ENCODE peak calls at places on chromosome 19, in four cellular contexts. One of them, this sample, is unnamed.

GRCh38 chr19:17777840-17778620 is 16.9 kb upstream of the B3GNT3 start:
- DNase-seq in keratinocyte: no peak
- DNase-seq in pancreas: peak; percentile 55
- DNase-seq in tibial artery: peak; percentile 73
- DNase-seq in this sample: no peak

GRCh38 chr19:48123907-48124675 is 13.5 kb upstream of the PLA2G4C start:
- DNase-seq in keratinocyte: peak; percentile 83
- DNase-seq in pancreas: no peak
- DNase-seq in tibial artery: no peak
- DNase-seq in this sample: peak; percentile 40

GRCh38 chr19:22515435-22515834 is 93.3 kb upstream of the ZNF98 start:
- DNase-seq in tibial artery: no peak
- DNase-seq in pancreas: no peak
- DNase-seq in keratinocyte: no peak
- DNase-seq in this sample: no peak

GRCh38 chr19:50909240-50910070 is 1.7 kb downstream of the KLK4 start:
- DNase-seq in keratinocyte: no peak
- DNase-seq in pancreas: peak; percentile 68
- DNase-seq in tibial artery: no peak
- DNase-seq in this sample: no peak

GRCh38 chr19:1481893-1482360 is 2.9 kb upstream of the C19orf25 start:
- DNase-seq in keratinocyte: no peak
- DNase-seq in pancreas: no peak
- DNase-seq in tibial artery: no peak
- DNase-seq in this sample: no peak

GRCh38 chr19:31166206-31166605 is 183.0 kb downstream of the TSHZ3 start:
- DNase-seq in keratinocyte: no peak
- DNase-seq in tibial artery: no peak
- DNase-seq in pancreas: no peak
- DNase-seq in this sample: no peak

GRCh38 chr19:50501186-50501567 is 9.8 kb downstream of the JOSD2 start:
- DNase-seq in tibial artery: no peak
- DNase-seq in keratinocyte: no peak
- DNase-seq in pancreas: no peak
- DNase-seq in this sample: no peak

GRCh38 chr19:23321953-23322549 is 71.9 kb upstream of the ZNF724 start:
- DNase-seq in keratinocyte: no peak
- DNase-seq in pancreas: no peak
- DNase-seq in tibial artery: no peak
- DNase-seq in this sample: no peak

GRCh38 chr19:41409288-41409687 is 11.7 kb downstream of the BCKDHA start:
- DNase-seq in tibial artery: no peak
- DNase-seq in keratinocyte: no peak
- DNase-seq in pancreas: peak; percentile 73
- DNase-seq in this sample: peak; percentile 59

GRCh38 chr19:2666344-2666994 is 36.0 kb downstream of the GNG7 start:
- DNase-seq in keratinocyte: no peak
- DNase-seq in pancreas: no peak
- DNase-seq in tibial artery: no peak
- DNase-seq in this sample: no peak

GRCh38 chr19:2661615-2662014 is 40.9 kb downstream of the GNG7 start:
- DNase-seq in pancreas: no peak
- DNase-seq in keratinocyte: no peak
- DNase-seq in tibial artery: no peak
- DNase-seq in this sample: no peak

GRCh38 chr19:2659856-2660432 is 42.5 kb downstream of the GNG7 start:
- DNase-seq in tibial artery: no peak
- DNase-seq in keratinocyte: no peak
- DNase-seq in pancreas: no peak
- DNase-seq in this sample: no peak

GRCh38 chr19:2665103-2665502 is 37.4 kb downstream of the GNG7 start:
- DNase-seq in pancreas: no peak
- DNase-seq in tibial artery: no peak
- DNase-seq in keratinocyte: no peak
- DNase-seq in this sample: no peak

GRCh38 chr19:2663920-2664571 is 38.4 kb downstream of the GNG7 start:
- DNase-seq in keratinocyte: no peak
- DNase-seq in pancreas: no peak
- DNase-seq in tibial artery: no peak
- DNase-seq in this sample: no peak
- TF ChIP-seq CTCF in keratinocyte: peak; percentile 4
- TF ChIP-seq CTCF in pancreas: no peak
- TF ChIP-seq CTCF in tibial artery: no peak
- TF ChIP-seq CTCF in this sample: no peak

GRCh38 chr19:10368101-10368803 is 12.1 kb downstream of the TYK2 start:
- DNase-seq in pancreas: no peak
- DNase-seq in tibial artery: no peak
- DNase-seq in keratinocyte: no peak
- DNase-seq in this sample: no peak

GRCh38 chr19:10364644-10365043 is 15.7 kb downstream of the TYK2 start:
- DNase-seq in keratinocyte: no peak
- DNase-seq in pancreas: no peak
- DNase-seq in tibial artery: no peak
- DNase-seq in this sample: no peak

GRCh38 chr19:10362259-10362658 is 18.1 kb downstream of the TYK2 start:
- DNase-seq in keratinocyte: no peak
- DNase-seq in pancreas: no peak
- DNase-seq in tibial artery: no peak
- DNase-seq in this sample: no peak

GRCh38 chr19:10363789-10364281 is 16.5 kb downstream of the TYK2 start:
- DNase-seq in keratinocyte: no peak
- DNase-seq in tibial artery: no peak
- DNase-seq in pancreas: no peak
- DNase-seq in this sample: no peak

DNA sequence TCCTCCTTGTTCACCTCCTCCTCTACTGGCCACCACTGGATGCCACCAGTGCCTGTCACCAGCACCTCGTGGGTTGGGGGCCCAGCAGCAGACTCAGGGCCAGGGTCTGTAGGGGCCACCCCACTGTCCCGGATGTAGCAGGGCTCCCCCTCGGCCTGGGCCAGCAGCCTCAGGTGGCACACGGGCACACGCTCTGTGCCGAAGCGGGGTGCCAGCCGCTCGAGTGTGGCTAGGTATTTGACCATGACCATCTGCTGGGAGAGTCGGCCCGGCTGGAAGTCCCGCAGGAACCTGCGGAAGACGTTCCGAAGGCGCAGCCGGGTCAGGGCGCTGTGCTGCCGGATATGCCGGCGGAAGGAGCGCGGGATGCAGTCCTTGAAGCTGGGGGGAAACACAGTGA is 14.9 kb downstream of the TYK2 start:
- DNase-seq in tibial artery: no peak
- DNase-seq in keratinocyte: no peak
- DNase-seq in pancreas: no peak
- DNase-seq in this sample: no peak
- H3K36me3 ChIP-seq in tibial artery: peaks cover 55% of the 10 kb centered on the region
- H3K36me3 ChIP-seq in keratinocyte: peaks cover 14% of the 10 kb centered on the region
- H3K36me3 ChIP-seq in pancreas: peaks cover 18% of the 10 kb centered on the region
- H3K36me3 ChIP-seq in this sample: peaks cover 6% of the 10 kb centered on the region

DNA sequence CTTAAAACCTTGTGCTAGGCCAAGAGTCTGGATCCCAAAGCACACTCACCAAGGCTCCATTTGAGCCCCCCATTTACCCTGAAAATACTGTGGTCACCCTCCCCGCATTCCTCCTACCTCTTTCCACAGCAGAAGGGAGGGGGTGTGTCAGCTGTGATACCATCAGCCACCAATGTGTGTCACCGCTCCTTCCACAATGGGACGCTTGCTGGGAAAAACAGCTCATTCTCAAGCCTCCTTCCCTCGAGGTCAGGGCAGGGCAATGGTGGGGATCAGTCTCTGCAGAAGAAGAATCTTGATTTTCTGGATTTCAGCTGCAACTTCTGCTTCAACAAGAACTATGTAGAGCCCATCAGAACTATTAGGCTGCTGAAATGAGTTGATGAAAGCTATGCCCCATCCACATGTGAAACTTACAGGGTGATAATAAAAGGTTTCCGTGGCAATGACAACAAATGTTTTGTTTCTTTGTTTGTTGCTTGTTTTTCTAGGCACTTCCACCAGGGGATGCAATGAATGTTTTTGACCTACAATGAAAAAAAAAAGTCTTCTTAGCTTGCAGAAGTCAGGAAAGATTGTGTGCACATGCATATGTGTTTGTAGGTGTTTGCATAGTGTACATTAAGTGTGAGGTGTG is 26.4 kb upstream of the ZNF507 start:
- DNase-seq in tibial artery: no peak
- DNase-seq in pancreas: no peak
- DNase-seq in keratinocyte: no peak
- DNase-seq in this sample: no peak
- TF ChIP-seq CTCF in tibial artery: no peak
- TF ChIP-seq CTCF in pancreas: no peak
- TF ChIP-seq CTCF in keratinocyte: peak; percentile 42
- TF ChIP-seq CTCF in this sample: no peak

DNA sequence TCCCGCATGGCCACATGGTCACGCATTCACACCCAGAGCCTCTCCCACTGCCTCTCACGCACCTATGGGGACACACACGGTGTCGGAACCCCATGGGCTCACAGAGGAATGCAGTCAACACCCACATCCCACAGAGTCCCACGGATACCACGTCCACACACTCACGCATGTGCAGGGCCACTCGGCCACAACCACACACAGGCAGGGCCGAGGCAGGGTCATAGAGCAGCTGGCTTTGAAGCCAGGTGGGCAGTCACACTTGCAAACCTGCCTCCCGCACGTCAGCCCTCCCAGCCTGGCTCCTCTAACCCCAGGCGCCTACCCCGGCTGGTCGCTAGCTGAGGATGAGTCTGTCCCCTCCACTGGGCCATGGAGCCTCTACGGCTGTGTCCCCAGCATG is 8.1 kb downstream of the ERCC2 start:
- DNase-seq in pancreas: no peak
- DNase-seq in tibial artery: no peak
- DNase-seq in keratinocyte: no peak
- DNase-seq in this sample: no peak
- H3K36me3 ChIP-seq in pancreas: no peaks in the 10 kb centered on the region
- H3K36me3 ChIP-seq in tibial artery: no peaks in the 10 kb centered on the region
- H3K36me3 ChIP-seq in keratinocyte: peaks cover 34% of the 10 kb centered on the region
- H3K36me3 ChIP-seq in this sample: no peaks in the 10 kb centered on the region